ENCODE peak calls at places on chromosomes 1 and 21, in six cellular contexts. Z is IMR-90, W is K562, D is HCT116, M is HepG2, K is GM12878. O is an unnamed sample.

GRCh38 chr1:119827010-119827409 is 15.8 kb upstream of the REG4 start:
- DNase-seq in M (no peak), K (no peak), W (peak; percentile 54), Z (no peak), D (no peak), O (no peak)

GRCh38 chr1:54835131-54835898 is 34.2 kb upstream of the TTC22 start:
- DNase-seq in Z (no peak), D (no peak), W (no peak), M (no peak), K (no peak), O (no peak)

GRCh38 chr1:182370532-182370931 is 21.1 kb downstream of the GLUL start:
- DNase-seq in M (no peak), Z (no peak), K (no peak), W (no peak), D (no peak), O (no peak)

GRCh38 chr1:188050250-188050649 is 1221.5 kb downstream of the PLA2G4A start:
- DNase-seq in W (no peak), K (no peak), D (no peak), M (no peak), Z (no peak), O (no peak)

GRCh38 chr1:43473463-43473862 is 19.7 kb upstream of the HYI start:
- DNase-seq in K (no peak), W (no peak), Z (no peak), D (no peak), M (no peak), O (peak; percentile 46)

GRCh38 chr1:35935989-35936388 is 5.1 kb downstream of the AGO3 start:
- DNase-seq in W (no peak), M (no peak), K (peak; percentile 26), Z (no peak), D (no peak), O (no peak)

GRCh38 chr21:46191257-46191685 is 7.0 kb upstream of the SPATC1L start:
- DNase-seq in D (no peak), K (no peak), M (no peak), W (no peak), Z (peak; percentile 85), O (peak; percentile 66)

GRCh38 chr21:8998946-8999681 is 1522.3 kb upstream of the TPTE start:
- DNase-seq in M (peak; percentile 56), Z (no peak), W (no peak), D (no peak), K (no peak), O (no peak)

GRCh38 chr1:160046494-160047115 is 14.8 kb upstream of the PIGM start:
- DNase-seq in Z (peak; percentile 21), W (peak; percentile 95), D (no peak), M (peak; percentile 69), K (no peak), O (peak; percentile 21)

GRCh38 chr1:8497196-8497878 is 179.4 kb downstream of the SLC45A1 start:
- DNase-seq in Z (peak; percentile 74), W (no peak), K (no peak), D (no peak), M (no peak), O (no peak)

GRCh38 chr21:28518620-28519019 is 474.1 kb downstream of the LTN1 start:
- DNase-seq in Z (peak; percentile 35), D (no peak), K (no peak), M (no peak), W (no peak), O (peak; percentile 79)

GRCh38 chr1:244556263-244556662 is 95.2 kb downstream of the CATSPERE start:
- DNase-seq in W (no peak), Z (no peak), M (no peak), K (no peak), D (no peak), O (no peak)

GRCh38 chr1:42943166-42943565 is 15.5 kb downstream of the SLC2A1 start:
- DNase-seq in M (no peak), W (no peak), D (peak; percentile 68), Z (no peak), K (no peak), O (no peak)

GRCh38 chr1:82867781-82868180 is 1067.0 kb downstream of the ADGRL2 start:
- DNase-seq in D (no peak), W (no peak), M (no peak), Z (no peak), K (no peak), O (no peak)

GRCh38 chr1:155080250-155081228 is 1.9 kb downstream of the EFNA3 start:
- DNase-seq in Z (no peak), D (no peak), M (no peak), K (no peak), W (peak; percentile 69), O (no peak)

GRCh38 chr1:20301463-20302092 is 10.9 kb downstream of the VWA5B1 start:
- DNase-seq in W (no peak), K (no peak), Z (peak; percentile 6), D (no peak), M (no peak), O (no peak)

GRCh38 chr21:43832648-43833047 is 32.4 kb upstream of the AGPAT3 start:
- DNase-seq in K (no peak), D (no peak), M (no peak), Z (no peak), W (no peak), O (no peak)

GRCh38 chr1:160768295-160768657 is 27.7 kb upstream of the LY9 start:
- DNase-seq in K (peak; percentile 84), W (peak; percentile 49), M (peak; percentile 29), Z (no peak), D (no peak), O (no peak)

GRCh38 chr1:84370831-84371394 is 27.4 kb upstream of the DNASE2B start:
- DNase-seq in D (no peak), W (no peak), K (no peak), Z (peak; percentile 88), M (no peak), O (no peak)

GRCh38 chr1:213996320-213997022 is 8.7 kb downstream of the PROX1 start:
- DNase-seq in D (no peak), K (no peak), Z (no peak), M (no peak), W (no peak), O (no peak)

GRCh38 chr1:236332092-236332758 is 50.5 kb upstream of the ERO1B start:
- DNase-seq in K (no peak), W (no peak), D (no peak), M (no peak), Z (no peak), O (no peak)

GRCh38 chr21:26499475-26499874 is 73.6 kb downstream of the CYYR1 start:
- DNase-seq in M (no peak), Z (no peak), W (no peak), K (no peak), D (no peak), O (peak; percentile 60)

GRCh38 chr21:37017951-37018679 is 11.6 kb downstream of the RIPPLY3 start:
- DNase-seq in M (no peak), W (peak; percentile 52), Z (no peak), D (no peak), K (no peak), O (no peak)

GRCh38 chr1:114610546-114611245 is 29.3 kb upstream of the BCAS2 start:
- DNase-seq in Z (peak; percentile 58), W (no peak), M (no peak), K (no peak), D (no peak), O (no peak)

GRCh38 chr21:34004013-34004938 is 69.1 kb upstream of the MRPS6 start:
- DNase-seq in K (no peak), W (no peak), M (no peak), D (no peak), Z (peak; percentile 34), O (no peak)

GRCh38 chr1:201694615-201695335 is 134.2 kb upstream of the IPO9 start:
- DNase-seq in D (no peak), M (no peak), Z (no peak), K (no peak), W (no peak), O (no peak)

GRCh38 chr1:201696217-201696761 is 132.7 kb upstream of the IPO9 start:
- DNase-seq in K (no peak), W (no peak), D (no peak), M (no peak), Z (peak; percentile 93), O (no peak)

GRCh38 chr1:201697174-201697573 is 131.8 kb upstream of the IPO9 start:
- DNase-seq in W (no peak), K (no peak), D (no peak), M (no peak), Z (no peak), O (no peak)

GRCh38 chr1:201693887-201694614 is 134.9 kb upstream of the IPO9 start:
- DNase-seq in D (no peak), M (no peak), K (no peak), W (no peak), Z (no peak), O (no peak)

GRCh38 chr1:201695607-201696006 is 133.3 kb upstream of the IPO9 start:
- DNase-seq in Z (no peak), W (no peak), M (no peak), D (no peak), K (no peak), O (no peak)
- H3K9ac ChIP-seq in Z (no peak overlapping the region), W (no peak overlapping the region), M (no peak overlapping the region), D (no peak overlapping the region), K (no peak overlapping the region), O (no peak overlapping the region)

DNA sequence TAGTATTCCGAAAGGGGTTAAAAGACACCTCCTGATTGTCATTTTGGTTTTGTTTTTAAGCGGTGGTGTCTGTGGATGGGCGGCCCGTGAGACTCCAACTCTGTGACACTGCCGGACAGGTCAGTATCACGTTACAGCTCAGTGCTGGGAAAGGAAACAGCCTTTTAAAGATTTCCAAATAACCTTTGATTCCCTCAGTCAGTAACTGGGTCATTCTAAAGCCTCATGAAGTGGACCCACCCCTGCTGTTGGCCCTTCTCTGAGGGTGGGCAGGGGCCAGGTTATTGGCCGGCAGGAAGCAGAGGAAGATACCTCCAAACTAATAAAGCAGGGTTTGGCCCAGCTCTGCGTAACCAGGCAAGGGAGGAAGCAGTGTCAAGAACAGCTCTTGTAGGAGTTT is 2.3 kb downstream of the RHOU start:
- DNase-seq in K (no peak), D (no peak), W (no peak), M (no peak), Z (no peak), O (no peak)
- TF ChIP-seq POLR2A in K (no peak), D (no peak), W (no peak), M (no peak), Z (no peak), O (no peak)

DNA sequence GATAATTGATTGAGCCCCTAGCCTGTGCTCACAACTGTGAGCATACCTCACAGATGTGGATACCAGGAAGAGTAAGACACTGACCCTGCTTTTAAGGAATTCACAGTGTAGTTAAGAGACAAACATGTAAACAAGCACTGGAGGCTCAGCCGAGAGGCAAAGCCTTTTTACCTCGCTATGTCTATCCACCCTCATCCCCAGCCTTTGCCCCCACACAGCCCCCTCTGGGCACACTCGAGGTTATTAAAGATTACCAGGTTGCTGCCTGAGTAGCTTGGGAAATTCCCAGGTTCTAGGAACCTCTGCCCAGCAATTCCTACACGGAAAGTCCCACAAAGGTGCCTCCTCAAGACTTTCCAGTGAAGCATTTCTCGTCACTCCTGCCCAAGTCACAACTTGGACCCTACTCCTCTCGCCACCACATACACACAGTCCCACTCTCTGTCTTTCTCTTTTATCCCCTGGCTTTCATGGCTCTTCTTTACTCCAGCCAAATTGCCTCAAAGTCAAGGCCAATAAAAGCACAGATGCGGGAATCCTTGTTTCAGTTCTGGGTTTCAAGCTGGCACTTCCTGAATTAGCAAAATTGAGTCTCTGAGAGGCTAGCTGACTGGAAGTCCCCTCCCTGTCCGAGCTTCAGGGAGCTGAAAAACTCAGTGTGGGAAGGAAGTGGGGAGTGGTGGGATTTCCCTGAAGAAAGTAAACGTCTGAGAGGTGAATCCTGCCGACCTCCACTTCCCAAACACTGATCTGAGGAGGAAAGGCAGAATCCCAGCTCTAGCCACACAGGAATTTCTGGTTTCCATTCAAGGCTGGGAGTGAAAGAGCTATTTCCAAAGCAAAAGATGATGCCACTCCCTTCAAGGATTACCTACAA is 7.6 kb downstream of the DENND2D start:
- DNase-seq in M (no peak), D (no peak), Z (peak; percentile 21), K (no peak), W (no peak), O (peak; percentile 42)
- H3K9ac ChIP-seq in M (no peak overlapping the region), D (no peak overlapping the region), Z (no peak overlapping the region), K (peak overlapping the region; percentile 46), W (no peak overlapping the region), O (no peak overlapping the region)

GRCh38 chr1:226132731-226133503 is 53.6 kb downstream of the ACBD3 start:
- DNase-seq in D (no peak), K (no peak), Z (no peak), W (no peak), M (no peak), O (no peak)
- TF ChIP-seq POLR2A in D (no peak), K (no peak), Z (no peak), W (no peak), M (no peak), O (no peak)